ENCODE peak calls at places on chromosome 2, in eight cellular contexts. X is tibial nerve, A is Caco-2, C is heart right ventricle, J is testis, B is astrocyte, P is fibroblast of lung, R is adrenal gland. F is an unnamed sample.

GRCh38 chr2:167411367-167411766 is 523.1 kb downstream of the XIRP2 start:
- DNase-seq in C (no peak), B (no peak), A (no peak), R (no peak), P (peak; percentile 17), J (no peak), X (no peak), F (no peak)

GRCh38 chr2:227568852-227569169 is 29.9 kb upstream of the SCYGR2 start:
- DNase-seq in J (no peak), P (no peak), A (no peak), B (no peak), X (no peak), C (no peak), R (no peak), F (no peak)

GRCh38 chr2:36798724-36799123 is 102.2 kb downstream of the VIT start:
- DNase-seq in X (no peak), P (no peak), A (no peak), J (no peak), R (no peak), B (no peak), C (no peak), F (no peak)

GRCh38 chr2:142869461-142870106 is 7.9 kb upstream of the KYNU start:
- DNase-seq in C (no peak), J (no peak), X (no peak), A (no peak), P (no peak), R (no peak), B (no peak), F (no peak)

GRCh38 chr2:38666578-38666926 is 638 bp downstream of the GALM start:
- DNase-seq in J (no peak), A (peak; percentile 60), X (no peak), C (no peak), P (peak; percentile 48), B (no peak), R (no peak), F (no peak)

GRCh38 chr2:9083287-9083686 is 79.8 kb upstream of the MBOAT2 start:
- DNase-seq in C (no peak), J (no peak), A (no peak), P (no peak), X (no peak), R (no peak), B (no peak), F (no peak)

GRCh38 chr2:162245051-162245450 is 1.8 kb upstream of the FAP start:
- DNase-seq in B (peak; percentile 63), C (no peak), J (no peak), A (no peak), P (no peak), R (no peak), X (no peak), F (no peak)

GRCh38 chr2:181275643-181276070 is 181.5 kb upstream of the ITGA4 start:
- DNase-seq in R (no peak), X (no peak), A (no peak), C (no peak), P (no peak), B (no peak), J (no peak), F (no peak)

GRCh38 chr2:86081724-86082123 is 24.0 kb downstream of the POLR1A start:
- DNase-seq in A (no peak), R (peak; percentile 66), X (no peak), P (no peak), J (no peak), B (no peak), C (no peak), F (no peak)

GRCh38 chr2:27716301-27717069 is 52.8 kb downstream of the SLC4A1AP start:
- DNase-seq in X (no peak), R (no peak), A (no peak), B (no peak), C (no peak), J (no peak), P (no peak), F (peak; percentile 62)

GRCh38 chr2:17804358-17804757 is 11.9 kb upstream of the MSGN1 start:
- DNase-seq in C (no peak), R (no peak), P (no peak), J (no peak), X (no peak), A (no peak), B (no peak), F (no peak)

GRCh38 chr2:132652501-132652900 is 17.5 kb downstream of the LYPD1 start:
- DNase-seq in C (no peak), B (no peak), A (no peak), P (no peak), X (no peak), J (no peak), R (no peak), F (no peak)

GRCh38 chr2:100292022-100292580 is 30.2 kb downstream of the LONRF2 start:
- DNase-seq in R (peak; percentile 88), A (peak; percentile 40), C (no peak), X (no peak), J (peak; percentile 85), P (peak; percentile 66), B (peak; percentile 98), F (peak; percentile 9)

GRCh38 chr2:235230809-235231601 is 262.8 kb upstream of the AGAP1 start:
- DNase-seq in X (no peak), R (no peak), A (no peak), J (no peak), P (peak; percentile 55), B (peak; percentile 12), C (no peak), F (peak; percentile 61)

GRCh38 chr2:109129356-109129920 is 433 bp downstream of the SH3RF3 start:
- DNase-seq in C (no peak), B (peak; percentile 21), R (peak; percentile 43), J (peak; percentile 44), X (no peak), A (peak; percentile 26), P (no peak), F (no peak)

GRCh38 chr2:235225261-235225660 is 268.6 kb upstream of the AGAP1 start:
- DNase-seq in B (no peak), C (no peak), X (no peak), A (no peak), P (no peak), J (no peak), R (no peak), F (no peak)

GRCh38 chr2:202269585-202269984 is 4.0 kb downstream of the NOP58 start:
- DNase-seq in P (no peak), B (no peak), A (no peak), C (no peak), R (no peak), J (no peak), X (no peak), F (no peak)

GRCh38 chr2:97761192-97761591 is 47.8 kb downstream of the ZAP70 start:
- DNase-seq in X (no peak), P (no peak), R (no peak), J (no peak), C (no peak), B (no peak), A (no peak), F (no peak)

GRCh38 chr2:1634681-1635341 is 109.5 kb downstream of the PXDN start:
- DNase-seq in J (no peak), C (no peak), R (no peak), X (no peak), A (no peak), B (no peak), P (no peak), F (no peak)

GRCh38 chr2:153871231-153872221 is at the start of gene GALNT13:
- DNase-seq in R (peak; percentile 50), P (peak; percentile 65), X (no peak), B (peak; percentile 33), J (peak; percentile 61), C (no peak), A (no peak), F (peak; percentile 73)
- H3K27me3 ChIP-seq in R (peaks cover 10% of the 10 kb centered on the region), P (no peaks in the 10 kb centered on the region), X (peaks cover 26% of the 10 kb centered on the region), B (peaks cover 10% of the 10 kb centered on the region), J (no peaks in the 10 kb centered on the region), C (peaks cover 61% of the 10 kb centered on the region), A (no peaks in the 10 kb centered on the region), F (no peaks in the 10 kb centered on the region)

GRCh38 chr2:10326151-10326616 is 23.5 kb downstream of the HPCAL1 start:
- DNase-seq in X (no peak), C (no peak), P (no peak), J (no peak), R (no peak), B (no peak), A (no peak), F (no peak)
- H3K4me1 ChIP-seq in X (peaks cover 38% of the 10 kb centered on the region), C (peaks cover 69% of the 10 kb centered on the region), P (peaks cover 3% of the 10 kb centered on the region), J (no peaks in the 10 kb centered on the region), R (peaks cover 24% of the 10 kb centered on the region), B (peaks cover 18% of the 10 kb centered on the region), A (peaks cover 65% of the 10 kb centered on the region), F (peaks cover 31% of the 10 kb centered on the region)

GRCh38 chr2:70890469-70891065 is 45.1 kb upstream of the ATP6V1B1 start:
- DNase-seq in R (no peak), P (no peak), A (no peak), X (no peak), C (no peak), J (no peak), B (no peak), F (no peak)

GRCh38 chr2:70889716-70890037 is 46.0 kb upstream of the ATP6V1B1 start:
- DNase-seq in R (no peak), A (no peak), C (no peak), B (no peak), J (no peak), P (no peak), X (no peak), F (no peak)

GRCh38 chr2:70888389-70888924 is 47.2 kb upstream of the ATP6V1B1 start:
- DNase-seq in P (no peak), J (no peak), R (no peak), B (no peak), C (no peak), X (no peak), A (no peak), F (no peak)

GRCh38 chr2:70887550-70888229 is 48.0 kb upstream of the ATP6V1B1 start:
- DNase-seq in C (peak; percentile 55), P (no peak), X (no peak), B (no peak), A (peak; percentile 83), R (no peak), J (no peak), F (no peak)

DNA sequence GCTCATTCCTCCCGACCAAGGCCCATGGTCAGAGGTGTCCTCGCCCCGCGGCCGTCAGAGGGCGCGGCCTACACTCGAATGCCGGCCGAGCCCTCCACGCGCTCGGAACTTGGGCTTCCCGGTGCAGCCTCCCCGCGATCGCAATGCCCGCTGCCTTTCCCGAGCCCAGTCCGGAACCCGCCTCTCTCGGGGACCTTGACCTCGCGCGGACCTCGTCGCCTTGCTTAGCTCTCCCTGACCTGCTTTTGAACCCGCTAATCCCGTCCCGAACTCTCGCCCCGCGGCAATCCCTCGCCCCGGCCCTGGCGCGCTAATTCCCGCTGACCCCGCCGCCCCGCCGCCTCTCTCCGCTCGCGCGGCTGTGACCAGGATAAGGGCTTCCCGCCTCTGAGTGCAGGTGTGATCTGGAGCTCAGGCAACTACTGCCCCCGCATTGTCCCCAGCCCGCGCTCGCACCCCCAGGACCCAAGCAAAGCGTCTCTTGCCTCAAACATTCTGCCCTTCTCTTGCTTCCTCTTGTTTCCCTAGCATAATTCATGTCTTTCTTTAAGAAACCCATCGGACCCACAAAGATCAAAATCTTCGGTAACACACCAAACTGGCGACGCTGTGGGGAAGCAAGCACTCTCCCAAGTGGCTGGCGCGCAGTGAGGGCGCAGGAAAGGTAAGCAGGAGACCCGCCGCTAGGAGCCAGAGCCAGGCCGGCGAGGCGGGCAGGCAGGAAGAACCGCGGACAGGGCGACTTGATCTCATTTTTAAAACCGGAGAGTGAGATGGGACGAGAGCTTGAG is 46.6 kb upstream of the ATP6V1B1 start:
- DNase-seq in P (no peak), A (no peak), J (no peak), B (no peak), C (no peak), R (no peak), X (no peak), F (no peak)
- H3K27me3 ChIP-seq in P (peaks cover 65% of the 10 kb centered on the region), A (no peaks in the 10 kb centered on the region), J (peaks cover 6% of the 10 kb centered on the region), B (peaks cover 98% of the 10 kb centered on the region), C (peaks cover 96% of the 10 kb centered on the region), R (peaks cover 75% of the 10 kb centered on the region), X (peaks cover 90% of the 10 kb centered on the region), F (peaks cover 13% of the 10 kb centered on the region)

GRCh38 chr2:127636248-127637235 is 9.4 kb upstream of the GPR17 start:
- DNase-seq in J (no peak), A (no peak), C (no peak), P (no peak), B (no peak), R (no peak), X (no peak), F (no peak)
- H3K4me1 ChIP-seq in J (peaks cover 2% of the 10 kb centered on the region), A (peaks cover 22% of the 10 kb centered on the region), C (peaks cover 89% of the 10 kb centered on the region), P (peaks cover 9% of the 10 kb centered on the region), B (peaks cover 14% of the 10 kb centered on the region), R (no peaks in the 10 kb centered on the region), X (peaks cover 70% of the 10 kb centered on the region), F (peaks cover 25% of the 10 kb centered on the region)

F was measured in SJCRH30.